ENCODE peak calls at places on chromosomes 11 and 22, in five cellular contexts. M, H, U, D and Z are unnamed samples. For H3K4me1, the result is how much of the 10 kb centered on the place peaks cover.

GRCh38 chr11:133181672-133182071 is 350.6 kb downstream of the OPCML start:
- DNase-seq in M (no peak), H (no peak), U (no peak), D (no peak), Z (no peak)

GRCh38 chr11:20156876-20157613 is 3.2 kb downstream of the DBX1 start:
- DNase-seq in M (no peak), H (no peak), U (no peak), D (no peak), Z (no peak)

GRCh38 chr11:130308925-130309324 is 5.8 kb downstream of the ZBTB44 start:
- DNase-seq in M (no peak), H (no peak), U (no peak), D (no peak), Z (no peak)

GRCh38 chr11:57116654-57117053 is 65.1 kb upstream of the LRRC55 start:
- DNase-seq in M (peak), H (peak), U (peak), D (peak), Z (no peak)

GRCh38 chr11:118338637-118339061 is 3.9 kb downstream of the CD3D start:
- DNase-seq in M (no peak), H (no peak), U (peak), D (no peak), Z (peak)

GRCh38 chr11:119046489-119046888 is 10.5 kb downstream of the HYOU1 start:
- DNase-seq in M (no peak), H (no peak), U (no peak), D (no peak), Z (peak)

GRCh38 chr11:21896216-21896615 is 296.7 kb upstream of the ANO5 start:
- DNase-seq in M (no peak), H (no peak), U (no peak), D (no peak), Z (no peak)

GRCh38 chr11:61962213-61963015 is 5.0 kb downstream of the FTH1 start:
- DNase-seq in M (no peak), H (peak), U (no peak), D (no peak), Z (peak)

GRCh38 chr22:29258407-29259252 is 9.2 kb downstream of the RHBDD3 start:
- DNase-seq in M (no peak), H (no peak), U (no peak), D (peak), Z (no peak)

GRCh38 chr11:2788751-2789140 is 89.0 kb upstream of the KCNQ1OT1 start:
- DNase-seq in M (no peak), H (no peak), U (no peak), D (no peak), Z (peak)

GRCh38 chr22:48622891-48623545 is 1204.7 kb downstream of the BRD1 start:
- DNase-seq in M (no peak), H (no peak), U (no peak), D (no peak), Z (no peak)

GRCh38 chr11:11977206-11977938 is 31.1 kb downstream of the DKK3 start:
- DNase-seq in M (peak), H (peak), U (no peak), D (no peak), Z (peak)

GRCh38 chr11:99911116-99911515 is 776.0 kb upstream of the ARHGAP42 start:
- DNase-seq in M (no peak), H (no peak), U (no peak), D (no peak), Z (no peak)

GRCh38 chr11:65786786-65787636 is at the start of gene OVOL1:
- DNase-seq in M (peak), H (no peak), U (no peak), D (peak), Z (peak)

GRCh38 chr22:39306456-39307361 is 12.7 kb downstream of the RPL3 start:
- DNase-seq in M (no peak), H (peak), U (no peak), D (peak), Z (no peak)

GRCh38 chr22:39308614-39309363 is 10.6 kb downstream of the RPL3 start:
- DNase-seq in M (peak), H (peak), U (no peak), D (no peak), Z (no peak)

GRCh38 chr22:39311592-39312400 is 7.6 kb downstream of the RPL3 start:
- DNase-seq in M (no peak), H (no peak), U (no peak), D (no peak), Z (no peak)

GRCh38 chr22:39309881-39310714 is 9.3 kb downstream of the RPL3 start:
- DNase-seq in M (no peak), H (peak), U (no peak), D (no peak), Z (no peak)

DNA sequence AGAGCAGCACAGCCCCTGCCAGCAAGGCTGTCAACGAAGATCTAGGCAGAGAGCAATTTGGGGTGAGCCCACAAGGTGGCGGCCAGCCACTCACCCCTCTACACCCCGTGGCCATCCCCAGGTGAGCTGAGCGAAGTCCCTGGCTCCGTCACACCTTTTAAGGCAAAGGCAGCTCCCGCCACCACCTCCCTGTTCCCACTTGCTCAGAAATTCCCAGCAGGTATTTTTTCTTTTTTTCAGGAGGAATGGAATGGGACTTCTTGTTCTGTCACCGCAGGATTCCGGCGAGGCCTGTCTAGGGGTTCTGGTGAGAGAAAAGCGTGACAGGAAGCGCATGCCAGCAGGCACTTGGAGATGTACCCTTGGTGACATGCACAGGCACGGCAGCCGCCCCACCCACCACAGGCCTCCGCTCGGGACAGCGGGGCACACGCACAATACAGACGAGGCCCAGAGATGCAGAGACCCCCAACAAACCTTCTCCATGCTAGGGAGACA is 10.0 kb downstream of the RPL3 start:
- DNase-seq in M (no peak), H (peak), U (no peak), D (no peak), Z (no peak)
- H3K9ac ChIP-seq in M (peak), H (peak), U (peak), D (no peak), Z (no peak)

GRCh38 chr11:86150826-86151187 is 81.9 kb upstream of the PICALM start:
- DNase-seq in M (no peak), H (peak), U (no peak), D (no peak), Z (no peak)
- H3K27ac ChIP-seq in M (no peak), H (no peak), U (no peak), D (peak), Z (no peak)

DNA sequence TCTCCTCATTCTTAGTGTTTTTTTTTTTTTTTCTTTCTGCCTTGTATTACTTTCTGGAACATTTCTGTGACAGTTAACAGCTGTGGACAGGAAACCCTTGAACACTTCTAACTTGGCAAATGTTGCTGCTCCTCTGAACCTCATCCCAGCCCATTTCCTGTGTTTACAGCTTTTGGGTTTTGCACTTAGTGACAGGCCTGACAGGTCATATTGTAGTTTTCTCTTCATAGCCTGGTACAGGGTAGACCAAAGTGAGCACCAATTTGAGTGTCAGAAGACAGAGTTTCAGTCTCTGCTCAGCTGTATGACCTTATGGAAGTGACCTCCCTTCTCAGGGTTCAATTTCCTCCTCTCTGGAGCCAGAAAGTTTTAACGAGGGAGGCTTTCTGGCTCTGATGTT is 91.6 kb downstream of the STIM1 start:
- DNase-seq in M (no peak), H (peak), U (no peak), D (no peak), Z (no peak)
- H3K4me1 ChIP-seq in M (under half), H (under half), U (half or more), D (under half), Z (under half)

GRCh38 chr22:31579835-31580242 is 82.2 kb downstream of the PISD start:
- DNase-seq in M (no peak), H (no peak), U (peak), D (no peak), Z (no peak)

GRCh38 chr22:31574015-31574670 is 77.8 kb downstream of the SFI1 start:
- DNase-seq in M (no peak), H (peak), U (no peak), D (no peak), Z (no peak)

GRCh38 chr22:31575190-31575589 is 78.9 kb downstream of the SFI1 start:
- DNase-seq in M (no peak), H (no peak), U (no peak), D (no peak), Z (no peak)

GRCh38 chr22:31578171-31578570 is 81.8 kb downstream of the SFI1 start:
- DNase-seq in M (no peak), H (no peak), U (no peak), D (no peak), Z (no peak)

DNA sequence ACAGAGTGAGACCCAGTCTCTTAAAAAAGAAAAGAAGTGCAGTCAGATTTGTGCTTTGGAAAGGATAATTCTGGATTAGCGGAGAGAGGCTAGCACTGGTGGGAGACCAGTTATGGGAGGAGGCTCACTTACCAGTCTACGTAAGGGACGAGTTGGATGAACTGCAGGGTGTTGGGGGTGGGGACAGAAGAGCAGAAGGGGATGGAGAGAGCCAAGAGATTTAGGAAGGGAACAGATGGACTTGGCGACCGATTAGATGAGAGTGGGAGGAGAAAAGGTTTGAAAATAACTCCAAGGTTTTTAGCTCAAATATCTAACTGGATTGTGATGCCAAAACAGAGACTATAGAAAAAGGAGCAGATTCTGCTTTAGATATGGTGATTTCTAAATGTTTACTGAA is 81.4 kb downstream of the SFI1 start:
- DNase-seq in M (no peak), H (no peak), U (no peak), D (no peak), Z (no peak)
- H3K9ac ChIP-seq in M (no peak), H (no peak), U (no peak), D (no peak), Z (no peak)

DNA sequence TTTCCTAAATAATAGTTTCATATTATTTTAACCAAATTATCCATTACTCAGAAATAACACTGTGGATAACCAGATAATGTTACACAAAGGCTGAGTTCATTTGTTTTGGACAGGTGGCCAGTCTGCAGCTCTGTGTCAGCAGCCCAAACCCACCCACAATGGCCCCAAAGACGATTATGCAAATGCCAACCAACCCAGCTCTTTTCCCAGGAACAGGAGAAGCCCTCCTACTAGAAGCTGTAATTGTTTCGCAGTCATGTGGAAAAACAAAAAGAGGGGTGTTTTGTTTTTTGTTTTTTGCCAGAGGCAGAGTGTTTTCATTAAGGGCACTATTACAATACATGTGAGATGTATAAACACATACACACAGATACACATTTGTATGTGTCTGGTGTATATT is 102.1 kb downstream of the FCHSD2 start:
- DNase-seq in M (no peak), H (no peak), U (no peak), D (no peak), Z (no peak)
- H3K27ac ChIP-seq in M (no peak), H (no peak), U (no peak), D (no peak), Z (no peak)

GRCh38 chr22:38867496-38868285 is 4.3 kb downstream of the CBX6 start:
- DNase-seq in M (no peak), H (no peak), U (no peak), D (no peak), Z (no peak)
- H3K4me1 ChIP-seq in M (under half), H (under half), U (under half), D (under half), Z (under half)

DNA sequence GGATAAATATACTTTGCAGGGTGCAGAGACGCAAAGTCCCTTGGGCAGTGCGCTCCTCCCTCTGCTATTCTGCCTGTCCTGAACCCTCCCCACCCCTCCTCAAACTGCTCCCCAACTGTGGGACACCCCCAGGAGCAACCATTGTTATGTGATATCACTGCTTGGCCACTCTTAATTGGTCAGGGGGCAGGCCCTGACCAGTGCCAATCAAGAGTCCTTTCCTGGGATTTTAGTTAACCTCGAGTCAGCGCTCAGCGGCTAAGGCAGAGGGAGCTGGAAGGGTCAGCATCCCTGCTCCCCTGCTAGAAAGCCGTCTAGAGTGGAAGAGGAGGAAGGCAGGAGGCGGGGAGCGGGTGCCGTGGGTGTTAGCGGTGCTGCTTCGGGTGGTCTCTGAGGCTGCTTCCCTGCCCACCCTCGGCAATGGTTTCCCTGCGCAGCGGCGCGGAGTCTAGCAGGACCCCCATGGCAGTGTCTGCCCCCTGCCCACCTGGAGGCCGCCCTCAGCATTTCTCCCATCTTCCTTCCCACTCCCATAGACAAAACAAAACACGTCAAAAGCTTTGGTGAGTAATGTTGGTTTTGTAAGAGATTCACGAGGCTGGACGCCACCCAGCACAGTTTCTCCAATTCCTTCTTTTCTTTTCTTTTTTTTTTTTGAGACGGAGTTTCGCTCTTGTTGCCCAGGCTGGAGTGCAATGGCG is 38.4 kb upstream of the A4GALT start:
- DNase-seq in M (no peak), H (peak), U (no peak), D (no peak), Z (no peak)
- H3K9ac ChIP-seq in M (no peak), H (no peak), U (no peak), D (no peak), Z (no peak)

GRCh38 chr11:94254214-94254613 is 50.2 kb upstream of the IZUMO1R start:
- DNase-seq in M (no peak), H (no peak), U (no peak), D (no peak), Z (no peak)
- H3K27ac ChIP-seq in M (no peak), H (no peak), U (no peak), D (no peak), Z (no peak)

DNA sequence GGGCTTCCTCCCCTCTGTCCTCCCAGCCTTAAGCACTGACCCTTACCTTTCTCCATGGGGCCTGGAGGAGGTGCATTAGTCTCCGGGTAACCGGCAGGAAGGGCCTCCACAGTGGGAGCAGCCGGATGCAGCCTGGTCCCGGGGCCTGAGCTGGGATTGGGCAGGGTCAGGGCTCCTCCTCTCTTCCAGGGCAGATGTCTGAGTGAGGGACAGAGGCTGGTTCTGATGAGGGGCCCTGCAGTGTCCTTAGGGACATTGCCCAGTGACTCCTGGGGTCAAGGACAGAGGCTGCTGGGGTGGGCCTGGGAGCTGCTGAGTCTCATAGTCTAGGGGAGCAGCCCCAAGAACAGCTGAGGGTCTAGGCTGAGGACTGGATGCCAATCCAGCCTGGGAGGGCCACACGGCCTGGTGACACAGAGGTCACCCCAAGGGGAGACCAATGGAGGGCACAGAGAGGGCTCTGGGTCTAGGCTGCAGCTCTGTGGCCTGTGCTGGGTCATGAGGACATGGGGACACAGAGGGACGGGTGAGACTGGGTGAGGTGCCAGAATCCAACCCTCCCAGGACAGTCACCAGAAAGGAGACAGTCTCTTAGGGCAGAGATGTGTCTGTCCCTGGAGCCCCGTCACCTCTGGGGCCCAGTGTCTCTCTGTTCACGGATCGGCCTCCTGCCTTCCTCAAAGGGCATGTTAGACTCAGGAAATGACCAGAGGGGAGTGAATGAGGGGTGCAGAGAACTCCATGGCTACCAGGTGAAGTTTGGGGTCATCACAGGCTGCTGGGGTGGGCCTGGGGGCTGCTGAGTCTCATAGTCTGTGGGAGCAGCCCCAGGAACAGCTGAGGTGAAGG is 6.5 kb downstream of the IGLL5 start:
- DNase-seq in M (no peak), H (no peak), U (no peak), D (no peak), Z (no peak)
- H3K4me1 ChIP-seq in M (under half), H (under half), U (under half), D (under half), Z (under half)

GRCh38 chr22:37123649-37124048 is 14.1 kb upstream of the TMPRSS6 start:
- DNase-seq in M (no peak), H (no peak), U (no peak), D (peak), Z (no peak)

GRCh38 chr22:37120569-37121340 is 11.2 kb upstream of the TMPRSS6 start:
- DNase-seq in M (no peak), H (no peak), U (no peak), D (no peak), Z (no peak)

GRCh38 chr22:37119872-37120271 is 10.4 kb upstream of the TMPRSS6 start:
- DNase-seq in M (no peak), H (no peak), U (no peak), D (no peak), Z (no peak)

GRCh38 chr22:37121887-37122591 is 12.5 kb upstream of the TMPRSS6 start:
- DNase-seq in M (no peak), H (no peak), U (peak), D (peak), Z (no peak)

GRCh38 chr22:37122598-37123180 is 13.2 kb upstream of the TMPRSS6 start:
- DNase-seq in M (no peak), H (no peak), U (no peak), D (no peak), Z (no peak)
- H3K9ac ChIP-seq in M (no peak), H (no peak), U (no peak), D (no peak), Z (no peak)